ENCODE peak calls at places on chromosome 18, in six cellular contexts. J is neural crest cell; G is COLO829; N is T-helper 2 cell; F is GM18507; Z is stimulated activated CD8-positive, alpha-beta memory T cell treated with anti-CD3 and anti-CD28 coated beads, Interleukin-4, amount 100 ng/mL, for 4 hours. M is an unnamed sample.
A peak's percentile ranks its signal among the peaks of the same experiment; 100 is the strongest.

GRCh38 chr18:75280427-75281280 is 70.1 kb downstream of the TSHZ1 start:
- DNase-seq in N (no peak), F (no peak), Z (no peak), J (no peak), G (no peak), M (no peak)

GRCh38 chr18:48545690-48546365 is 7.0 kb downstream of the CTIF start:
- DNase-seq in N (no peak), J (peak; percentile 59), Z (no peak), F (no peak), G (no peak), M (peak; percentile 91)

GRCh38 chr18:61991201-61991600 is 98.4 kb upstream of the RNF152 start:
- DNase-seq in N (no peak), Z (no peak), F (no peak), G (no peak), J (no peak), M (no peak)

GRCh38 chr18:33578371-33579146 is 540 bp downstream of the ASXL3 start:
- DNase-seq in J (peak; percentile 25), Z (no peak), G (no peak), F (no peak), N (no peak), M (peak; percentile 79)

GRCh38 chr18:34595673-34596072 is 114.4 kb upstream of the DTNA start:
- DNase-seq in J (no peak), Z (no peak), G (no peak), N (no peak), F (no peak), M (no peak)

GRCh38 chr18:80046961-80047541 is 12.8 kb downstream of the RBFA start:
- DNase-seq in J (no peak), G (no peak), Z (no peak), N (no peak), F (no peak), M (no peak)

GRCh38 chr18:65788373-65788772 is 37.6 kb downstream of the CDH7 start:
- DNase-seq in Z (no peak), F (no peak), G (no peak), N (no peak), J (no peak), M (peak; percentile 38)

GRCh38 chr18:48583568-48583967 is 44.7 kb downstream of the CTIF start:
- DNase-seq in Z (no peak), J (no peak), G (no peak), F (no peak), N (no peak), M (no peak)

GRCh38 chr18:35456181-35456850 is 41.4 kb downstream of the INO80C start:
- DNase-seq in G (no peak), J (no peak), N (no peak), F (no peak), Z (no peak), M (peak; percentile 83)

GRCh38 chr18:63208676-63209075 is 110.9 kb downstream of the BCL2 start:
- DNase-seq in F (no peak), J (no peak), G (no peak), Z (no peak), N (no peak), M (no peak)

GRCh38 chr18:3083776-3084175 is 70.8 kb upstream of the LPIN2 start:
- DNase-seq in F (no peak), Z (no peak), G (no peak), J (no peak), N (no peak), M (no peak)

GRCh38 chr18:74139888-74140287 is 7.7 kb downstream of the FBXO15 start:
- DNase-seq in Z (no peak), J (no peak), F (no peak), N (no peak), G (peak; percentile 57), M (no peak)

GRCh38 chr18:12773369-12773768 is 70.5 kb downstream of the PSMG2 start:
- DNase-seq in J (no peak), Z (no peak), G (no peak), N (no peak), F (no peak), M (no peak)

GRCh38 chr18:57051586-57052044 is 95.3 kb upstream of the BOD1L2 start:
- DNase-seq in G (no peak), J (no peak), N (no peak), Z (no peak), F (no peak), M (no peak)

GRCh38 chr18:60549338-60549960 is 176.9 kb upstream of the MC4R start:
- DNase-seq in F (peak; percentile 1), J (peak; percentile 28), Z (no peak), G (peak; percentile 32), N (no peak), M (no peak)

GRCh38 chr18:38241736-38242135 is 676.1 kb upstream of the CELF4 start:
- DNase-seq in G (no peak), Z (no peak), N (no peak), F (no peak), J (no peak), M (no peak)

GRCh38 chr18:33751613-33752221 is 173.7 kb downstream of the ASXL3 start:
- DNase-seq in Z (no peak), F (no peak), N (no peak), G (no peak), J (no peak), M (no peak)

GRCh38 chr18:23458830-23459529 is 5.9 kb downstream of the RIOK3 start:
- DNase-seq in J (no peak), G (no peak), N (no peak), Z (no peak), F (no peak), M (no peak)